ENCODE peak calls at places on chromosome 9, in nine cellular contexts. M is substantia nigra; N is CD8-positive, alpha-beta memory T cell; K is AG04450; B is IMR-90; J is heart left ventricle; U is transverse colon; O is cardiac muscle cell; Q is pancreas. Y is an unnamed sample.

GRCh38 chr9:20989923-20990341 is 41.5 kb downstream of the HACD4 start:
- DNase-seq in B (no peak), K (no peak), J (peak; percentile 67), Q (peak; percentile 62), N (no peak), O (no peak), U (peak; percentile 20), M (peak; percentile 31), Y (peak; percentile 54)

GRCh38 chr9:76818271-76818670 is 54.0 kb downstream of the PCA3 start:
- DNase-seq in B (peak; percentile 98), U (peak; percentile 69), K (peak; percentile 92), N (no peak), Q (peak; percentile 69), J (peak; percentile 61), O (peak; percentile 98), M (no peak), Y (peak; percentile 6)

GRCh38 chr9:112874006-112874405 is 16.7 kb downstream of the SLC46A2 start:
- DNase-seq in U (no peak), J (no peak), B (peak; percentile 50), M (no peak), N (no peak), K (no peak), Q (no peak), O (no peak), Y (no peak)

GRCh38 chr9:90611121-90611520 is 31.5 kb downstream of the DIRAS2 start:
- DNase-seq in B (no peak), J (no peak), Q (no peak), M (no peak), K (no peak), N (no peak), U (no peak), O (no peak), Y (no peak)

GRCh38 chr9:30476826-30477225 is 1907.6 kb upstream of the ACO1 start:
- DNase-seq in J (no peak), B (no peak), U (no peak), Q (no peak), O (no peak), N (no peak), M (no peak), K (no peak), Y (no peak)

GRCh38 chr9:121888438-121888775 is 204.7 kb downstream of the TTLL11 start:
- DNase-seq in N (no peak), Q (no peak), U (no peak), K (no peak), M (no peak), J (no peak), B (peak; percentile 85), O (peak; percentile 60), Y (no peak)

GRCh38 chr9:123416171-123416570 is 60.2 kb downstream of the CRB2 start:
- DNase-seq in M (no peak), J (no peak), N (no peak), Q (no peak), O (no peak), U (no peak), B (no peak), K (no peak), Y (no peak)

GRCh38 chr9:4866239-4866969 is 73.7 kb downstream of the RCL1 start:
- DNase-seq in U (no peak), J (no peak), K (no peak), O (no peak), M (no peak), B (peak; percentile 3), Q (no peak), N (no peak), Y (no peak)

GRCh38 chr9:85112933-85113418 is 443.4 kb downstream of the NTRK2 start:
- DNase-seq in U (no peak), O (no peak), Q (no peak), M (no peak), N (no peak), K (no peak), B (no peak), J (no peak), Y (no peak)

GRCh38 chr9:85114799-85115198 is 445.3 kb downstream of the NTRK2 start:
- DNase-seq in U (no peak), J (no peak), O (no peak), N (no peak), K (no peak), M (no peak), Q (no peak), B (no peak), Y (no peak)

GRCh38 chr9:85115473-85115872 is 445.9 kb downstream of the NTRK2 start:
- DNase-seq in B (no peak), Q (no peak), K (no peak), N (no peak), J (no peak), U (no peak), O (no peak), M (no peak), Y (no peak)

GRCh38 chr9:85108806-85109205 is 439.3 kb downstream of the NTRK2 start:
- DNase-seq in N (no peak), O (no peak), K (no peak), J (no peak), Q (no peak), U (no peak), M (no peak), B (no peak), Y (no peak)

DNA sequence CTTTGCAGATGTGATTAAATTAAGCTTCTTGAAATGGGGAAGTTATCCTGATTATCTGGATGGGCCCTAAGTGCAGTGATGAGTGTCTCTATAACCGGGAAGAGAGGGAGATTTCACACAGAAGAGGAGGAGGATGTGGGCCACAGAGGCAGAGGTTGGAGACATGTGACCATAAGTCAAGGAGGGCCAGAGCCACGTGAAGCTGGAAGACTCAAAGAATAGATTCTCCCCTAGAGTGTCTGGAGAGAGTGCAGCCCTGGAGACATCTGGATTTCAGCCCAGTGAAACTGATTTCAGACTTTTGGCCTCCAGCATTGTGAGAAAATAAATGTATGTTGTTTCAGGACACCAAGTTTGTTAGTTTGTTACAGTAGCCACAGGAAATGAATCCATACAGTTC is 442.8 kb downstream of the NTRK2 start:
- DNase-seq in M (no peak), U (no peak), Q (no peak), B (no peak), N (no peak), O (no peak), J (no peak), K (no peak), Y (no peak)
- H3K27ac ChIP-seq in M (no peak overlapping the region), U (no peak overlapping the region), Q (no peak overlapping the region), B (no peak overlapping the region), N (no peak overlapping the region), O (no peak overlapping the region), J (no peak overlapping the region), K (no peak overlapping the region), Y (no peak overlapping the region)

GRCh38 chr9:135988493-135988892 is 27.3 kb upstream of the UBAC1 start:
- DNase-seq in O (no peak), K (no peak), B (no peak), J (no peak), Q (no peak), M (no peak), U (no peak), N (no peak), Y (no peak)

GRCh38 chr9:135990468-135991429 is 29.6 kb upstream of the UBAC1 start:
- DNase-seq in N (peak; percentile 35), Q (peak; percentile 52), B (peak; percentile 47), O (peak; percentile 90), K (peak; percentile 53), J (no peak), M (peak; percentile 7), U (peak; percentile 41), Y (no peak)

GRCh38 chr9:135991771-135992170 is 30.6 kb upstream of the UBAC1 start:
- DNase-seq in Q (no peak), U (no peak), J (no peak), K (no peak), N (no peak), M (no peak), B (no peak), O (no peak), Y (no peak)

GRCh38 chr9:135989157-135989556 is 28.0 kb upstream of the UBAC1 start:
- DNase-seq in J (no peak), M (no peak), U (no peak), O (no peak), Q (no peak), K (no peak), B (no peak), N (no peak), Y (no peak)

GRCh38 chr9:135989722-135990467 is 28.7 kb upstream of the UBAC1 start:
- DNase-seq in N (peak; percentile 29), O (no peak), U (no peak), Q (no peak), B (no peak), J (no peak), M (peak; percentile 9), K (no peak), Y (peak; percentile 12)
- H3K27ac ChIP-seq in N (no peak overlapping the region), O (no peak overlapping the region), U (no peak overlapping the region), Q (peak overlapping the region; percentile 8), B (no peak overlapping the region), J (no peak overlapping the region), M (peak overlapping the region; percentile 42), K (no peak overlapping the region), Y (peak overlapping the region; percentile 70)

GRCh38 chr9:26551451-26551850 is 341.2 kb downstream of the CAAP1 start:
- DNase-seq in O (no peak), B (no peak), U (no peak), M (no peak), Q (no peak), N (no peak), K (no peak), J (no peak), Y (no peak)

GRCh38 chr9:26551971-26552370 is 340.6 kb downstream of the CAAP1 start:
- DNase-seq in N (no peak), O (no peak), Q (no peak), J (no peak), K (no peak), U (no peak), M (no peak), B (no peak), Y (no peak)

GRCh38 chr9:26548766-26549290 is 343.8 kb downstream of the CAAP1 start:
- DNase-seq in M (no peak), J (no peak), Q (no peak), O (no peak), N (no peak), U (no peak), K (no peak), B (no peak), Y (no peak)
- H3K27ac ChIP-seq in M (no peak overlapping the region), J (no peak overlapping the region), Q (no peak overlapping the region), O (no peak overlapping the region), N (no peak overlapping the region), U (no peak overlapping the region), K (no peak overlapping the region), B (no peak overlapping the region), Y (no peak overlapping the region)

GRCh38 chr9:109478204-109478563 is 19.9 kb downstream of the PTPN3 start:
- DNase-seq in B (no peak), M (no peak), O (no peak), U (no peak), N (no peak), K (no peak), Q (no peak), J (no peak), Y (no peak)

GRCh38 chr9:109474944-109475343 is 23.2 kb downstream of the PTPN3 start:
- DNase-seq in B (no peak), Q (no peak), O (no peak), J (no peak), M (no peak), U (no peak), K (no peak), N (no peak), Y (no peak)

GRCh38 chr9:109475526-109475925 is 22.6 kb downstream of the PTPN3 start:
- DNase-seq in N (no peak), B (no peak), O (no peak), U (no peak), Q (no peak), K (no peak), J (no peak), M (no peak), Y (no peak)

GRCh38 chr9:109477269-109478203 is 20.6 kb downstream of the PTPN3 start:
- DNase-seq in K (no peak), N (no peak), J (no peak), U (peak; percentile 90), M (no peak), B (no peak), Q (peak; percentile 97), O (no peak), Y (no peak)

DNA sequence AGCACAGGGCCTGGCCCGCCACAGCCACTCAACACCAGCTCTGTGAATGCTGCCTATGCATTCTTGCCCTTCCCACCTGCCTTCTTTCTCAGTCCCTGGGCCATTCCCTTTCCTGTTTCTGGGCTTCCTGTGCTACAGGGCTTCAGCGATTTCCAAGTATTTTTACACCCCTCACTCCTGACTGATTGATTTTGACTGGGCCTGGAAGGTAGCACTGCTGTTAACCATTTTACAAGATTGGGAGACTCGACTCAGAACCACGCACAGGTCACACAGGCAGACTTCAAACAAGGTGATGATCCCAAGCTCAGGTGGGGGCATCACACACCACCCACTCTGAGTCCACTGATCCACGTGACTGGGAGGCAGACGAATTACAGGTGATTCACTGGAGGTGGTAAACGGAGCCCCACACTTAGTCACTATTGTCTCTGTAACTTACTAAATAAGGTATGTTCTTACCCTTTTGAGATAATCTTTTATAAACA is 21.3 kb downstream of the PTPN3 start:
- DNase-seq in M (no peak), B (no peak), U (peak; percentile 35), K (no peak), Q (no peak), J (no peak), O (no peak), N (no peak), Y (no peak)
- H3K27ac ChIP-seq in M (no peak overlapping the region), B (no peak overlapping the region), U (peak overlapping the region; percentile 83), K (no peak overlapping the region), Q (peak overlapping the region; percentile 95), J (no peak overlapping the region), O (no peak overlapping the region), N (no peak overlapping the region), Y (no peak overlapping the region)